ENCODE peak calls at places on chromosome 20, in ten cellular contexts. Q, J, C, Y, H, Z, W, K, D and X are unnamed samples.

GRCh38 chr20:9235518-9235917 is 166.6 kb downstream of the PLCB4 start:
- DNase-seq in Q (peak), J (no peak), C (peak), Y (peak), H (no peak), Z (no peak), W (no peak), K (no peak), D (no peak), X (no peak)

GRCh38 chr20:47204008-47204745 is 152.3 kb downstream of the ZMYND8 start:
- DNase-seq in Q (peak), J (peak), C (peak), Y (peak), H (no peak), Z (no peak), W (no peak), K (no peak), D (no peak), X (no peak)

GRCh38 chr20:34877002-34877264 is 521 bp downstream of the ACSS2 start:
- DNase-seq in Q (no peak), J (no peak), C (no peak), Y (peak), H (no peak), Z (no peak), W (no peak), K (no peak), D (no peak), X (no peak)

GRCh38 chr20:45347297-45347935 is 808 bp downstream of the SDC4 start:
- DNase-seq in Q (no peak), J (no peak), C (no peak), Y (peak), H (no peak), Z (no peak), W (no peak), K (no peak), D (no peak), X (no peak)

GRCh38 chr20:41245086-41245707 is 72.3 kb downstream of the ZHX3 start:
- DNase-seq in Q (no peak), J (no peak), C (no peak), Y (peak), H (no peak), Z (peak), W (no peak), K (no peak), D (no peak), X (no peak)

GRCh38 chr20:36308318-36308710 is 2.2 kb downstream of the DLGAP4 start:
- DNase-seq in Q (no peak), J (no peak), C (no peak), Y (no peak), H (no peak), Z (no peak), W (no peak), K (no peak), D (no peak), X (no peak)

GRCh38 chr20:19692685-19693119 is 65.4 kb upstream of the RIN2 start:
- DNase-seq in Q (peak), J (peak), C (peak), Y (peak), H (peak), Z (peak), W (peak), K (peak), D (peak), X (peak)

GRCh38 chr20:23336476-23336875 is 14.1 kb upstream of the NXT1 start:
- DNase-seq in Q (no peak), J (no peak), C (no peak), Y (no peak), H (no peak), Z (no peak), W (no peak), K (no peak), D (no peak), X (no peak)

GRCh38 chr20:47278907-47279348 is 77.6 kb downstream of the ZMYND8 start:
- DNase-seq in Q (no peak), J (no peak), C (no peak), Y (peak), H (no peak), Z (no peak), W (no peak), K (no peak), D (no peak), X (no peak)

GRCh38 chr20:40941023-40941655 is 87.5 kb upstream of the TOP1 start:
- DNase-seq in Q (no peak), J (no peak), C (no peak), Y (no peak), H (no peak), Z (no peak), W (no peak), K (no peak), D (no peak), X (no peak)

GRCh38 chr20:3045042-3045815 is 623 bp upstream of the MRPS26 start:
- DNase-seq in Q (peak), J (no peak), C (peak), Y (peak), H (peak), Z (peak), W (no peak), K (peak), D (peak), X (no peak)

GRCh38 chr20:2756056-2756611 is 44.3 kb downstream of the CPXM1 start:
- DNase-seq in Q (no peak), J (peak), C (peak), Y (peak), H (no peak), Z (no peak), W (no peak), K (no peak), D (no peak), X (no peak)

DNA sequence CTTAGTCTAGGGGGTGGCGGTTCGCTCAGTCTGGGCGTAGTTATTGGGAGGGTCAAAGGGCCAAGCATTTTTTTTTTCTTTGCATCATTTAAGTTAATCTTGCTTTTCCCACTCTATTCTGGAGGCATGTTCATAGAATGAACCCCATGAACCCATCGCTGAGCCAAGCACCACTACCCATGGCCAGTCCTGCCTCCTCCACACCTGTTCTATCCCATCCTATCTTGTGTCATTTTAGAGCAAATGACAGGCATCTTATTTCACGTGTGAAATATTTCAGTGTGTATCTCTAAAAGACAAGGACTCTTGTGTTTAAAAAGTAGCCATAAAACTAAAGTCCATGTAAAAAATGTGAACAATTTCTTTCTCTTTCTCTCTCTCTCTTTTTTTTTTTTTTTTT is 13.9 kb downstream of the SRC start:
- DNase-seq in Q (no peak), J (no peak), C (no peak), Y (no peak), H (no peak), Z (no peak), W (no peak), K (no peak), D (no peak), X (no peak)
- H3K27ac ChIP-seq in Q (no peak), J (no peak), C (no peak), Y (no peak), H (no peak), Z (no peak), W (no peak), K (no peak), D (no peak), X (no peak)

GRCh38 chr20:58308290-58308679 is 1.2 kb upstream of the RAB22A start:
- DNase-seq in Q (no peak), J (no peak), C (no peak), Y (no peak), H (no peak), Z (no peak), W (no peak), K (no peak), D (no peak), X (peak)
- H3K4me3 ChIP-seq in Q (peak), J (peak), C (peak), Y (peak), H (no peak), Z (peak), W (peak), K (peak), D (no peak), X (no peak)

GRCh38 chr20:43563429-43563828 is 4.6 kb downstream of the SGK2 start:
- DNase-seq in Q (no peak), J (no peak), C (no peak), Y (no peak), H (no peak), Z (no peak), W (no peak), K (no peak), D (no peak), X (no peak)
- TF ChIP-seq CTCF in Q (no peak), J (no peak), C (peak), Y (no peak), H (no peak), Z (no peak), W (no peak), K (no peak), D (no peak), X (no peak)

DNA sequence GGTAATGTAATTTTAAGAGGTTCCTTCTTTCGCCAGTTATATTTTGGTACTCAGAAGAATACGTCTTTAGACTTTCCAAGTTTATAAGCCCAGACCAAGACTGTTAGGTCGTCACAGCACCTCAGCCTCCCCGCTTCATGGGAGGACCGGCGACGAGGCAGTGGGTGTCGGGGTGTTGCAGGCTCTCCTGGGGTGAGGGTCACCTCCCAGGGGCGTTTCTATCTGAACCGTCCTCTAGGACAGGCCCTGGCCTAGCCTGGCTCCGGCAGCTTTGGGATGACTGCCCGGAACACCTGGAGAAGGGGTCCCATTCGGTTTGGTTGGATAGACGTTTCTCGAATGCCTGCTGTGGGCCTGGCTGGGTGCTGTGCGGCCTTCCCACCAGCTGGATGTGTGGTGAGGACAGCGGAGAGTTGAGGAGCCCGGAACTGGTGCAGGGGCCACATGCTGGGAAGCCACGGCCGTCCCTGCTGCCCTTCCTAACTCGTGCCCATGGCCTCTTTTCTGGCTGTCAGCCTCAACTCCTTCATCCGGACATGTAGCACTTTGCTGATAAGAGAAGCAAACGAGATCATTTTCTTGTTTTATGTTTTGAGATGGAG is 1.1 kb downstream of the OSBPL2 start:
- DNase-seq in Q (no peak), J (peak), C (no peak), Y (no peak), H (peak), Z (no peak), W (peak), K (no peak), D (no peak), X (no peak)
- H3K27ac ChIP-seq in Q (peak), J (peak), C (no peak), Y (no peak), H (peak), Z (peak), W (peak), K (peak), D (no peak), X (peak)

GRCh38 chr20:10436053-10436699 is 1.1 kb downstream of the SLX4IP start:
- DNase-seq in Q (no peak), J (peak), C (no peak), Y (no peak), H (no peak), Z (no peak), W (no peak), K (no peak), D (no peak), X (no peak)

GRCh38 chr20:10433014-10433622 is 904 bp downstream of the MKKS start:
- DNase-seq in Q (peak), J (peak), C (no peak), Y (peak), H (no peak), Z (no peak), W (peak), K (no peak), D (no peak), X (peak)

GRCh38 chr20:10433623-10434466 is at the start of gene MKKS:
- DNase-seq in Q (peak), J (peak), C (peak), Y (peak), H (peak), Z (peak), W (peak), K (peak), D (peak), X (peak)

GRCh38 chr20:10434832-10435812 is at the start of gene SLX4IP:
- DNase-seq in Q (peak), J (peak), C (peak), Y (peak), H (peak), Z (peak), W (peak), K (peak), D (peak), X (peak)

DNA sequence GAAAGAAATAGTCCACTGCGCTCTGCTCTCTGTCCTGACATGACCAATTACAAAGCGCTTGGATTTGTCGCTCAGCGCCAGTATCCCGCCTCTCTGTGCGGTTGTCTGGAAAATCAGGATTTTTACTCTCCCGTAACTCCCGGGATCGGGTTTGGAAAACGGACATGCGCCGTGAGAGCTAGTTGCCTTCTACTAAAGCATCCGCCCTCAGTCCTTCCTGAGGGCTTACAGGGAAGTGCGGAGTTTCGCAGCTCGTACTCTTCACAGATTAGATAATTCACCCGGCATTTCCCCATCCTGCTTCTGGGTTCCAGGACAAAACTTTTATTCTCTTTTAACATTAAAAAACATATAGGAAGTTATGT is 427 bp upstream of the MKKS start:
- DNase-seq in Q (peak), J (peak), C (peak), Y (peak), H (peak), Z (peak), W (peak), K (peak), D (peak), X (peak)
- H3K4me3 ChIP-seq in Q (peak), J (peak), C (peak), Y (peak), H (peak), Z (peak), W (peak), K (peak), D (peak), X (peak)

GRCh38 chr20:18166939-18167338 is 29.3 kb downstream of the KAT14 start:
- DNase-seq in Q (no peak), J (no peak), C (no peak), Y (no peak), H (no peak), Z (no peak), W (no peak), K (no peak), D (no peak), X (no peak)
- TF ChIP-seq CTCF in Q (no peak), J (no peak), C (no peak), Y (no peak), H (no peak), Z (no peak), W (no peak), K (no peak), D (no peak), X (no peak)

GRCh38 chr20:49659096-49659495 is 54.6 kb downstream of the B4GALT5 start:
- DNase-seq in Q (no peak), J (no peak), C (no peak), Y (no peak), H (no peak), Z (no peak), W (no peak), K (no peak), D (no peak), X (no peak)

GRCh38 chr20:49653925-49654324 is 59.8 kb downstream of the B4GALT5 start:
- DNase-seq in Q (no peak), J (no peak), C (no peak), Y (no peak), H (no peak), Z (no peak), W (no peak), K (no peak), D (no peak), X (no peak)

GRCh38 chr20:49657118-49657901 is 56.4 kb downstream of the B4GALT5 start:
- DNase-seq in Q (no peak), J (no peak), C (no peak), Y (peak), H (no peak), Z (peak), W (no peak), K (no peak), D (no peak), X (no peak)

GRCh38 chr20:49658508-49658907 is 55.2 kb downstream of the B4GALT5 start:
- DNase-seq in Q (no peak), J (no peak), C (no peak), Y (no peak), H (no peak), Z (no peak), W (no peak), K (no peak), D (no peak), X (no peak)

GRCh38 chr20:49656304-49656703 is 57.4 kb downstream of the B4GALT5 start:
- DNase-seq in Q (no peak), J (no peak), C (no peak), Y (peak), H (peak), Z (no peak), W (no peak), K (no peak), D (no peak), X (no peak)
- H3K27ac ChIP-seq in Q (no peak), J (peak), C (no peak), Y (no peak), H (peak), Z (peak), W (peak), K (no peak), D (peak), X (no peak)